ENCODE peak calls at places on chromosomes 3 and 15, in five cellular contexts. One of them, this sample, is unnamed.
A peak's percentile ranks its signal among the peaks of the same experiment; 100 is the strongest.

GRCh38 chr15:52146776-52147175 is 34.2 kb upstream of the BCL2L10 start:
- DNase-seq in nephron progenitor cell: no peak
- DNase-seq in H9: no peak
- DNase-seq in breast epithelium: no peak
- DNase-seq in dorsolateral prefrontal cortex: no peak
- DNase-seq in this sample: no peak

GRCh38 chr3:24683090-24683489 is 188.4 kb upstream of the THRB start:
- DNase-seq in dorsolateral prefrontal cortex: no peak
- DNase-seq in nephron progenitor cell: no peak
- DNase-seq in H9: no peak
- DNase-seq in breast epithelium: no peak
- DNase-seq in this sample: no peak

GRCh38 chr3:110995461-110996226 is 76.0 kb upstream of the NECTIN3 start:
- DNase-seq in H9: no peak
- DNase-seq in nephron progenitor cell: no peak
- DNase-seq in breast epithelium: no peak
- DNase-seq in dorsolateral prefrontal cortex: no peak
- DNase-seq in this sample: no peak

GRCh38 chr3:194584866-194585265 is 48.4 kb downstream of the TMEM44 start:
- DNase-seq in H9: no peak
- DNase-seq in nephron progenitor cell: no peak
- DNase-seq in dorsolateral prefrontal cortex: no peak
- DNase-seq in breast epithelium: no peak
- DNase-seq in this sample: no peak

GRCh38 chr3:38264307-38264706 is 1.3 kb upstream of the SLC22A13 start:
- DNase-seq in dorsolateral prefrontal cortex: no peak
- DNase-seq in breast epithelium: no peak
- DNase-seq in nephron progenitor cell: no peak
- DNase-seq in H9: no peak
- DNase-seq in this sample: no peak

GRCh38 chr3:170622369-170623159 is 36.7 kb upstream of the SLC7A14 start:
- DNase-seq in nephron progenitor cell: peak; percentile 46
- DNase-seq in H9: no peak
- DNase-seq in dorsolateral prefrontal cortex: peak; percentile 68
- DNase-seq in breast epithelium: no peak
- DNase-seq in this sample: no peak

GRCh38 chr3:35727179-35727578 is 87.9 kb downstream of the ARPP21 start:
- DNase-seq in breast epithelium: no peak
- DNase-seq in H9: no peak
- DNase-seq in dorsolateral prefrontal cortex: no peak
- DNase-seq in nephron progenitor cell: no peak
- DNase-seq in this sample: no peak

GRCh38 chr15:101325263-101326025 is 30.4 kb upstream of the SNRPA1 start:
- DNase-seq in H9: peak; percentile 18
- DNase-seq in dorsolateral prefrontal cortex: no peak
- DNase-seq in breast epithelium: peak; percentile 44
- DNase-seq in nephron progenitor cell: no peak
- DNase-seq in this sample: no peak

GRCh38 chr3:142993958-142994442 is 7.4 kb upstream of the U2SURP start:
- DNase-seq in nephron progenitor cell: peak; percentile 73
- DNase-seq in H9: peak; percentile 45
- DNase-seq in breast epithelium: no peak
- DNase-seq in dorsolateral prefrontal cortex: no peak
- DNase-seq in this sample: peak; percentile 54

GRCh38 chr3:132804498-132804897 is 82.3 kb upstream of the NPHP3 start:
- DNase-seq in nephron progenitor cell: no peak
- DNase-seq in H9: no peak
- DNase-seq in dorsolateral prefrontal cortex: no peak
- DNase-seq in breast epithelium: no peak
- DNase-seq in this sample: no peak

GRCh38 chr3:71521940-71522876 is 61.3 kb downstream of the FOXP1 start:
- DNase-seq in nephron progenitor cell: no peak
- DNase-seq in dorsolateral prefrontal cortex: no peak
- DNase-seq in H9: no peak
- DNase-seq in breast epithelium: no peak
- DNase-seq in this sample: no peak

GRCh38 chr3:76631251-76631650 is 408.6 kb upstream of the ROBO2 start:
- DNase-seq in breast epithelium: no peak
- DNase-seq in nephron progenitor cell: no peak
- DNase-seq in dorsolateral prefrontal cortex: no peak
- DNase-seq in H9: no peak
- DNase-seq in this sample: no peak

GRCh38 chr3:140296796-140297352 is 361.9 kb downstream of the CLSTN2 start:
- DNase-seq in nephron progenitor cell: no peak
- DNase-seq in breast epithelium: no peak
- DNase-seq in dorsolateral prefrontal cortex: no peak
- DNase-seq in H9: no peak
- DNase-seq in this sample: no peak

This sample was measured in omental fat pad.